ENCODE peak calls at places on chromosomes 12 and 14, in four cellular contexts. M is mucosa of descending colon, H is cardiac muscle cell, C is fibroblast of lung. B is an unnamed sample. For H3K4me1, the result is how much of the 10 kb centered on the place peaks cover.

GRCh38 chr14:67360469-67361206 is 510 bp downstream of the EIF2S1 start:
- DNase-seq in H (no peak), M (no peak), C (no peak), B (no peak)

GRCh38 chr12:90984114-90984513 is 20.7 kb downstream of the EPYC start:
- DNase-seq in H (no peak), M (no peak), C (no peak), B (no peak)

GRCh38 chr12:6201199-6201608 is 1.0 kb downstream of the CD9 start:
- DNase-seq in H (peak), C (no peak), M (peak), B (peak)

GRCh38 chr12:42162940-42163339 is 18.3 kb upstream of the GXYLT1 start:
- DNase-seq in M (no peak), C (no peak), H (no peak), B (no peak)

GRCh38 chr12:132638541-132639408 is 20.2 kb downstream of the P2RX2 start:
- DNase-seq in M (peak), C (peak), H (peak), B (no peak)

GRCh38 chr12:4579305-4580097 is 17.5 kb downstream of the DYRK4 start:
- DNase-seq in C (peak), H (no peak), M (peak), B (no peak)

GRCh38 chr12:13891902-13892301 is 89.5 kb downstream of the GRIN2B start:
- DNase-seq in M (no peak), H (no peak), C (no peak), B (no peak)

GRCh38 chr12:88420460-88420859 is 159.8 kb downstream of the KITLG start:
- DNase-seq in H (no peak), M (no peak), C (peak), B (no peak)

GRCh38 chr12:92089559-92089958 is 56.1 kb downstream of the BTG1 start:
- DNase-seq in H (no peak), M (no peak), C (peak), B (no peak)

GRCh38 chr12:100868487-100868886 is 73.9 kb downstream of the ANO4 start:
- DNase-seq in M (no peak), H (no peak), C (peak), B (no peak)

GRCh38 chr14:99430491-99430890 is 50.2 kb downstream of the SETD3 start:
- DNase-seq in M (no peak), H (peak), C (no peak), B (no peak)

GRCh38 chr12:27975222-27976136 is 2.9 kb upstream of the PTHLH start:
- DNase-seq in H (peak), C (peak), M (no peak), B (no peak)

GRCh38 chr12:25670076-25671055 is 117.3 kb upstream of the LMNTD1 start:
- DNase-seq in M (no peak), H (peak), C (no peak), B (no peak)

GRCh38 chr12:47818701-47819543 is 781 bp downstream of the HDAC7 start:
- DNase-seq in H (peak), M (peak), C (no peak), B (peak)

GRCh38 chr12:14993537-14994266 is 20.9 kb downstream of the PDE6H start:
- DNase-seq in C (peak), H (no peak), M (no peak), B (no peak)

GRCh38 chr14:20413785-20414117 is 450 bp upstream of the TEP1 start:
- DNase-seq in H (peak), C (peak), M (peak), B (no peak)

GRCh38 chr12:93060666-93061413 is 131.7 kb upstream of the EEA1 start:
- DNase-seq in M (peak), C (peak), H (peak), B (no peak)

GRCh38 chr12:7645395-7646177 is 20.1 kb downstream of the APOBEC1 start:
- DNase-seq in C (peak), H (peak), M (peak), B (no peak)

GRCh38 chr14:76762617-76763361 is 1.5 kb downstream of the VASH1 start:
- DNase-seq in M (peak), C (no peak), H (no peak), B (no peak)
- TF ChIP-seq CTCF in M (no peak), C (no peak), H (no peak), B (no peak)

GRCh38 chr12:130998136-130998535 is 44.4 kb downstream of the ADGRD1 start:
- DNase-seq in C (no peak), M (no peak), H (no peak), B (no peak)
- H3K4me1 ChIP-seq in C (under half), M (under half), H (under half), B (under half)

GRCh38 chr12:23376238-23376637 is 573.2 kb downstream of the SOX5 start:
- DNase-seq in C (no peak), H (no peak), M (no peak), B (no peak)
- TF ChIP-seq CTCF in C (no peak), H (no peak), M (no peak), B (no peak)

GRCh38 chr14:102774391-102775153 is 2.7 kb upstream of the TRAF3 start:
- DNase-seq in M (peak), C (peak), H (peak), B (no peak)

GRCh38 chr14:102777711-102778615 is 714 bp downstream of the TRAF3 start:
- DNase-seq in C (peak), M (peak), H (peak), B (peak)

GRCh38 chr14:102778616-102779351 is 1.5 kb downstream of the TRAF3 start:
- DNase-seq in C (no peak), M (no peak), H (no peak), B (no peak)

GRCh38 chr14:102776761-102777710 is at the start of gene TRAF3:
- DNase-seq in H (peak), M (peak), C (peak), B (peak)

DNA sequence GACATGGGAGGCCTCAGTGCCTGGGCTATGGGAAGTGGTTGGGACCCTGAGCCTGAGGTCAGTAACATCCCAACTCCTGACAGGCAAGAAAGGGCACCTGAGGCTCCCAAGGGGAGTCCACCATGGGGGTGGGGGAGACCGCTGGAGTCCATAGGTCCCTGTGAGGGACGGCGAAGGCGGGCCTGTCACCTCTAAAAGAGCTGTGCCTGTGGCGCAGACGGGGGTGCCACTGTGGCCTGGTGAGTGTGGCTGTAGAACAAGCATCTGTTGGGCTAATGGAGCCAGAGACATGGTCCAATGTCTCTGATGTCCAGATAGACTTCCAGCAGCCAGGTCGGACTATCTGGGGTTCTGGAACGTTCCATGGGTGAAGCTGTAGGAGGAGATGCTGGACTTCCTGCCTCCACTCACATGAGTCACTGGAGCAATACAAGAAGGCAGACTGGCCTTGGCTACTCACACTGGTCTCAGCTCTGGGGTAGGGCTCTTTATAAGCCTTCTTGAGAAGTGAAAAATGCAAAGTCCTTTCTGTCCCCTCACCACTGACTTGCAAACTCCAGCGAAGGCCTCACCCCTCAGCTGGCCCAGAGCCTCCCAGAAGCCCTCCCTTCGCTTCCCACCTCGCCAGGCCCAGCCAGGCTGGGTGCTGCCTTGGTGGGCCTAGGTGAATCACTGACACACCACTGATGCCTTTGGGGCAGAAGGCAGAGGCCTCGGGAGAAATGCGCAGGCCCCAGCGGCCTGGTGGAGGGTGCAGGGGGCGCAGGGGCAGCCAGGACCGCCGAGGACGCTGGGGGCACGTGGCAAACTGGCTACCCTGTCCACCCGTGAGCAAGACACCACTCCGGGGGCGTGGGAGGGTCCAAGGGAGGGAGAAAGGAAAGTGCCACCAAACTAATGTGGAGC is 1.1 kb upstream of the TRAF3 start:
- DNase-seq in H (peak), C (peak), M (peak), B (no peak)
- H3K4me1 ChIP-seq in H (under half), C (under half), M (under half), B (under half)

DNA sequence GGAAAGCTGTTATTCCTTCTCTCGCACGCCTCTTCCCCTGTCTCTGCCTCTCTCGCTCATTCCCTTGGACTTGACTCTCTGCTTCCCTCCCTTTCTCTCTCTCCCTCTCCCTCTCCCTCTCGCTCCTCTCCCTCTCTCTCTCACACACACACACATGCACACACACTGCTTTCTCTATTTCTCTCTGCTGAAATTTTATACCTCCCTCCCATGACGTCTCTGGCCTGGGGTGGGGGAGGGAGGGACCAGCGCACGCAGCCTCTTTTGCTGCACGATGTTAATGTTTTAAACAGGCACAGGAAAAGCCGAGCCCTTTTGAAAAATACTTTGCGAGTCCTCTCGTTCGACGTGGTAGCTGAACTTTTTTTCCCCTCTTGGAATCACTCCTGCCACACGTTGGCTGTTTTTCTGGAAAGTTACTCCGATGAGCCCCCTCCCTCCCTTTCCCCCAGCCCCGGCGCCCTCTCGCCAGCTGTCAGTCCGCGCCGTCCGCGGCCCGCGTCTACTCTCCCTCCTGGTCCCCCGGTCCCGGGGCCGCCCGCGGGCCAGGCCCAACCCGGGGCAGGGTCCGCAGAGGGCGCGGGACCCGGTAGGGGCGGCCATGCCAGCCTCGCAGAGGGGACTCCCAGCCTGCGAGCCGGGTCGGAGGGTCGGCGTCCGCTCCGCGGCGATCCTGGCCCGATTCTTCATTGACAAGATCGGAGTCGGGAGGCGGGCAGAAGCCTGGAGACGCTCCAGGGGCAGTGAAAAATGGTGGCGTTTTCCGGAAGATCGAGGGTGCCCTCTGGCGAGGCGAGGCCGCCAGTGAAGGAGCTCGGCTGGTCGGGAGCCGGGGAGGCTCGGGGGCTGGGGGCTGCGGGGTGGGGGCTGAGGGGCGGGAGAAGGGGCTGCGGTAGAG is at the start of gene TGFB3:
- DNase-seq in H (peak), M (peak), C (peak), B (peak)
- TF ChIP-seq CTCF in H (peak), M (peak), C (peak), B (peak)

GRCh38 chr12:106907846-106908245 is 47.9 kb upstream of the TMEM263 start:
- DNase-seq in C (no peak), M (no peak), H (no peak), B (no peak)

GRCh38 chr12:106908561-106908960 is 47.1 kb upstream of the TMEM263 start:
- DNase-seq in C (no peak), M (no peak), H (no peak), B (no peak)

GRCh38 chr12:106910202-106910601 is 45.5 kb upstream of the TMEM263 start:
- DNase-seq in H (no peak), C (no peak), M (no peak), B (no peak)

GRCh38 chr12:106906715-106907114 is 49.0 kb upstream of the TMEM263 start:
- DNase-seq in H (no peak), M (no peak), C (no peak), B (no peak)

GRCh38 chr12:106907411-106907810 is 48.3 kb upstream of the TMEM263 start:
- DNase-seq in M (no peak), H (no peak), C (no peak), B (no peak)
- H3K4me1 ChIP-seq in M (under half), H (under half), C (under half), B (under half)

GRCh38 chr12:108575199-108575912 is 13.0 kb downstream of the ISCU start:
- DNase-seq in H (no peak), C (no peak), M (no peak), B (no peak)
- TF ChIP-seq CTCF in H (no peak), C (no peak), M (no peak), B (no peak)

GRCh38 chr12:3134526-3135135 is 57.5 kb downstream of the TSPAN9 start:
- DNase-seq in C (no peak), H (no peak), M (no peak), B (no peak)

GRCh38 chr12:3135522-3136461 is 58.6 kb downstream of the TSPAN9 start:
- DNase-seq in H (peak), C (peak), M (peak), B (no peak)

GRCh38 chr12:3133410-3133793 is 56.2 kb downstream of the TSPAN9 start:
- DNase-seq in M (no peak), C (peak), H (no peak), B (no peak)

GRCh38 chr12:3132636-3133409 is 55.6 kb downstream of the TSPAN9 start:
- DNase-seq in M (no peak), C (peak), H (peak), B (no peak)

DNA sequence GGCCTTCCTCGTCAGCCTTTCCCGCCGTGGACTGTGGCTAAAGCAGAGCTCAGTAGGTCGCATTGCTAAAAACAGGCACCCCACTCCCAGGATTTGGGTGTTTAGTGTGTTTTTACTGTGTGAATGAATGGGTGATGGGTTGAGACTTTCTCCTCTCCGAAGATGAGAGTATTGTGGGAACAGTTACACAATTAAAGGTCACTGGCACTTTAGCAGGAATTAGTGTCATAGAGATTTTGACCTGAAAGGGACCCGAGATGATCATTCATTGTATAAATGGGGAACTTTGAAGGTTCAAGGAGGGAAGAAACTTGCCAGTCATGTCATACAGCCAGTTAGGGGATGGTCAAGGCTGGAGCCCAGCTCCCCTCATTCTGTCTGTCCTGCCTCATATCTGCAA is 56.9 kb downstream of the TSPAN9 start:
- DNase-seq in M (no peak), H (no peak), C (no peak), B (no peak)
- H3K4me1 ChIP-seq in M (under half), H (under half), C (under half), B (half or more)

GRCh38 chr14:75877884-75878283 is 103.9 kb downstream of the TGFB3 start:
- DNase-seq in C (no peak), M (no peak), H (no peak), B (no peak)

GRCh38 chr14:75877292-75877691 is 104.5 kb downstream of the TGFB3 start:
- DNase-seq in C (peak), M (no peak), H (no peak), B (no peak)

GRCh38 chr14:75881986-75882385 is 99.8 kb downstream of the TGFB3 start:
- DNase-seq in C (no peak), H (no peak), M (no peak), B (no peak)

GRCh38 chr14:75879031-75879430 is 102.8 kb downstream of the TGFB3 start:
- DNase-seq in H (no peak), M (no peak), C (peak), B (no peak)

DNA sequence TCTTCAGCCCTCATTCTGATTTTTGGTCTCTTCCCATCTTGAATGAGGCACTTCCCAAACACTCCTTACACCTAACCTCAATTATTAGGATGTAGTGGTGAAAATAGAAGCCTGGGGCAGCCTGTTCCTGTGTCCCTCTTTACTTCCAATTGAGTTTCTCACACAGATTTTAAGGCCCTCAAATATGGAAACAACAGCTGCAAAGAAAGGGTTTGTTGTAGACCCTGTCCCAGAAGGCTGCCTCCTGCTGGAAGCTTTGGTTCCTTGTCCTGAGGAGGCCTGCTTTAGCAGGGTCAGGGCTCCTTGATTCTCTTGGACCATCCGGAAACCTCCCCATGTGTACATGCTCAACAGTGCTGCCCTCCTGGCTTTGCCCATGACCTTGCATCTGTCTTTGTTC is 101.3 kb downstream of the TGFB3 start:
- DNase-seq in M (no peak), H (no peak), C (no peak), B (no peak)
- TF ChIP-seq CTCF in M (no peak), H (no peak), C (no peak), B (no peak)

GRCh38 chr14:37087520-37087919 is 84.9 kb downstream of the SLC25A21 start:
- DNase-seq in H (no peak), C (no peak), M (no peak), B (no peak)

GRCh38 chr14:37088356-37088755 is 84.0 kb downstream of the SLC25A21 start:
- DNase-seq in C (no peak), M (no peak), H (no peak), B (no peak)

GRCh38 chr14:37089410-37089809 is 83.0 kb downstream of the SLC25A21 start:
- DNase-seq in M (no peak), H (no peak), C (no peak), B (no peak)

GRCh38 chr14:37090026-37090425 is 82.4 kb downstream of the SLC25A21 start:
- DNase-seq in C (no peak), H (no peak), M (no peak), B (no peak)

GRCh38 chr14:37088816-37089215 is 83.6 kb downstream of the SLC25A21 start:
- DNase-seq in M (no peak), C (no peak), H (no peak), B (no peak)
- H3K4me1 ChIP-seq in M (under half), C (under half), H (under half), B (under half)

B was measured in upper lobe of right lung.